ENCODE peak calls at places on chromosome 22, in ten cellular contexts. E is heart right ventricle, I is esophagus squamous epithelium, B is testis, S is kidney, V is heart left ventricle, X is ovary, L is right lobe of liver, A is HCT116, M is body of pancreas. T is an unnamed sample.
A peak's percentile ranks its signal among the peaks of the same experiment; 100 is the strongest.

GRCh38 chr22:39612811-39613548 is 42.4 kb downstream of the CACNA1I start:
- DNase-seq in M (no peak), E (no peak), I (no peak), L (no peak), A (no peak), X (no peak), B (no peak), S (no peak), V (no peak), T (no peak)

GRCh38 chr22:37549704-37550059 is 10.6 kb upstream of the CDC42EP1 start:
- DNase-seq in L (peak; percentile 90), X (no peak), E (peak; percentile 63), S (peak; percentile 87), M (peak; percentile 86), I (no peak), A (no peak), B (peak; percentile 63), V (no peak), T (peak; percentile 81)

GRCh38 chr22:21657361-21658118 is 8.3 kb upstream of the PPIL2 start:
- DNase-seq in S (peak; percentile 91), B (peak; percentile 71), A (peak; percentile 31), M (peak; percentile 79), L (peak; percentile 74), X (no peak), V (peak; percentile 79), I (peak; percentile 13), E (peak; percentile 80), T (peak; percentile 92)

GRCh38 chr22:17562906-17563870 is at the start of gene SLC25A18:
- DNase-seq in M (no peak), V (peak; percentile 65), S (peak; percentile 78), L (peak; percentile 85), A (no peak), B (peak; percentile 67), E (peak; percentile 64), I (no peak), X (peak; percentile 52), T (no peak)

GRCh38 chr22:49011769-49012598 is 815.7 kb downstream of the BRD1 start:
- DNase-seq in S (peak; percentile 69), V (no peak), E (no peak), B (peak; percentile 14), I (no peak), A (no peak), M (no peak), L (peak; percentile 25), X (no peak), T (no peak)

GRCh38 chr22:41418717-41419116 is 27.9 kb downstream of the TOB2 start:
- DNase-seq in X (no peak), E (no peak), I (no peak), V (no peak), M (no peak), A (no peak), L (no peak), S (no peak), B (no peak), T (no peak)

GRCh38 chr22:26590525-26590858 is 560 bp upstream of the TPST2 start:
- DNase-seq in A (no peak), I (no peak), X (no peak), M (no peak), S (no peak), V (no peak), E (no peak), B (no peak), L (no peak), T (no peak)

GRCh38 chr22:48218889-48219420 is 1456.5 kb downstream of the TBC1D22A start:
- DNase-seq in M (no peak), I (no peak), A (no peak), L (no peak), S (no peak), V (no peak), B (peak; percentile 3), E (no peak), X (no peak), T (no peak)

GRCh38 chr22:33210129-33210784 is 152.1 kb upstream of the SYN3 start:
- DNase-seq in L (peak; percentile 46), E (no peak), V (no peak), I (no peak), S (no peak), M (peak; percentile 19), A (no peak), B (peak; percentile 25), X (no peak), T (no peak)

GRCh38 chr22:50684501-50684900 is 11.9 kb downstream of the SHANK3 start:
- DNase-seq in B (peak; percentile 11), V (no peak), I (no peak), L (no peak), S (no peak), M (no peak), E (no peak), A (no peak), X (no peak), T (no peak)

GRCh38 chr22:50686794-50687193 is 14.2 kb downstream of the SHANK3 start:
- DNase-seq in A (no peak), L (no peak), B (no peak), X (no peak), V (no peak), M (no peak), S (no peak), E (no peak), I (no peak), T (no peak)

GRCh38 chr22:50688448-50688847 is 15.8 kb downstream of the SHANK3 start:
- DNase-seq in A (no peak), S (no peak), E (no peak), V (no peak), L (no peak), B (no peak), I (no peak), M (no peak), X (no peak), T (peak; percentile 52)

GRCh38 chr22:50684986-50685385 is 12.4 kb downstream of the SHANK3 start:
- DNase-seq in V (no peak), S (no peak), I (no peak), E (no peak), L (no peak), A (no peak), M (no peak), B (peak; percentile 7), X (no peak), T (no peak)

DNA sequence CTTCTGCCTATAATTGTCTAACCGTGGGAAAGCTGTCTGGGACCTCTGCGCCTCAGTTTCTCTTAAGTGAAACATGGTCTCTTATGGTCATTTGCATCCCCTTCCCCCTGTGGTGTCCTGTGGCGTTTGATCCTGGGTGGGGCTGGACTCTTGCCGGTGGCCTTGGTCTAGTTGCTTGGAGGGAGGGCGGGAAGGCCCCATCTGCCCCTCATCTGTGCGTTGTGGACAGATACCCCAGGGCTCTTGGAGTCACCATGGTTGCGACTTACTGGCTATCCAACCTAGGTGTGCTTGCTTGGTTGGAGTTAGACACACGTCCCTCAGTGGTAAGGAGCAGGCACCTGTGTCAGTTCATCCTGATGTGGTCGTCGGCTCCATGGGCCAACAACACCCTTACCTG is 15.2 kb downstream of the SHANK3 start:
- DNase-seq in B (no peak), L (no peak), A (no peak), S (no peak), V (no peak), I (no peak), X (no peak), M (no peak), E (no peak), T (no peak)
- H3K36me3 ChIP-seq in B (no peaks in the 10 kb centered on the region), L (no peaks in the 10 kb centered on the region), A (no peaks in the 10 kb centered on the region), S (no peaks in the 10 kb centered on the region), V (peaks cover 31% of the 10 kb centered on the region), I (no peaks in the 10 kb centered on the region), X (no peaks in the 10 kb centered on the region), M (no peaks in the 10 kb centered on the region), E (peaks cover 4% of the 10 kb centered on the region), T (no peaks in the 10 kb centered on the region)

GRCh38 chr22:36497910-36498669 is 8.8 kb downstream of the FOXRED2 start:
- DNase-seq in E (no peak), X (no peak), V (no peak), L (no peak), B (no peak), A (no peak), S (no peak), I (no peak), M (no peak), T (no peak)
- TF ChIP-seq CTCF in E (no peak), X (no peak), V (no peak), L (no peak), B (no peak), A (no peak), S (no peak), I (no peak), M (no peak), T (no peak)

GRCh38 chr22:28112548-28113043 is 193.5 kb upstream of the PITPNB start:
- DNase-seq in V (peak; percentile 35), I (no peak), E (peak; percentile 48), A (peak; percentile 48), X (peak; percentile 15), B (peak; percentile 35), S (no peak), M (peak; percentile 38), L (no peak), T (no peak)
- H3K27ac ChIP-seq in V (peak overlapping the region; percentile 27), I (peak overlapping the region; percentile 15), E (peak overlapping the region; percentile 16), A (no peak overlapping the region), X (no peak overlapping the region), B (no peak overlapping the region), S (no peak overlapping the region), M (no peak overlapping the region), L (no peak overlapping the region), T (no peak overlapping the region)

GRCh38 chr22:35403356-35403755 is 3.4 kb downstream of the MCM5 start:
- DNase-seq in S (no peak), I (no peak), L (no peak), E (no peak), B (no peak), A (no peak), V (no peak), M (no peak), X (no peak), T (no peak)
- H3K36me3 ChIP-seq in S (peaks cover 8% of the 10 kb centered on the region), I (peaks cover 56% of the 10 kb centered on the region), L (no peaks in the 10 kb centered on the region), E (peaks cover 25% of the 10 kb centered on the region), B (no peaks in the 10 kb centered on the region), A (peaks cover 34% of the 10 kb centered on the region), V (peaks cover 40% of the 10 kb centered on the region), M (no peaks in the 10 kb centered on the region), X (no peaks in the 10 kb centered on the region), T (peaks cover 18% of the 10 kb centered on the region)

T was measured in upper lobe of right lung.